ENCODE peak calls at places on chromosomes 3 and 15, in nine cellular contexts. H is NCI-H2081; F is CD4-positive, CD25-positive, alpha-beta regulatory T cell; Y is BJ; N is activated CD4-positive, alpha-beta T cell treated with anti-CD3 and anti-CD28 coated beads, Interleukin-2, amount 10 ng/mL, durations not matched to agents 7 days and 5 days; V is mucosa of gallbladder; Z is fibroblast of lung; R is AG10803; C is AG09309. X is an unnamed sample.

GRCh38 chr3:122784436-122784835 is 9.2 kb downstream of the HSPBAP1 start:
- DNase-seq in N (no peak), H (no peak), Y (no peak), V (no peak), C (no peak), Z (peak; percentile 72), F (no peak), R (peak; percentile 48), X (no peak)

GRCh38 chr3:55615694-55616310 is 128.7 kb upstream of the WNT5A start:
- DNase-seq in V (no peak), Z (no peak), Y (no peak), F (no peak), R (peak; percentile 38), H (no peak), C (no peak), N (no peak), X (no peak)

GRCh38 chr15:48086582-48086981 is 34.2 kb upstream of the SLC24A5 start:
- DNase-seq in C (no peak), F (no peak), R (peak; percentile 42), Z (peak; percentile 85), V (no peak), N (no peak), Y (no peak), H (no peak), X (no peak)

GRCh38 chr15:59622289-59622688 is 10.7 kb downstream of the GCNT3 start:
- DNase-seq in N (peak; percentile 54), F (peak; percentile 59), Y (no peak), C (no peak), Z (peak; percentile 43), H (no peak), V (peak; percentile 44), R (no peak), X (no peak)

GRCh38 chr3:23865595-23866396 is 51.0 kb downstream of the NKIRAS1 start:
- DNase-seq in N (no peak), Y (no peak), F (no peak), V (no peak), H (no peak), Z (peak; percentile 23), C (no peak), R (no peak), X (no peak)

GRCh38 chr3:157530637-157531300 is 27.6 kb upstream of the VEPH1 start:
- DNase-seq in V (no peak), N (no peak), Y (no peak), R (peak; percentile 33), Z (peak; percentile 80), C (no peak), H (no peak), F (no peak), X (no peak)

GRCh38 chr3:48716508-48716981 is 476 bp downstream of the IP6K2 start:
- DNase-seq in N (peak; percentile 45), H (peak; percentile 19), Y (no peak), Z (peak; percentile 4), V (no peak), C (no peak), F (peak; percentile 56), R (no peak), X (no peak)

GRCh38 chr3:41600616-41601015 is 361.3 kb downstream of the ULK4 start:
- DNase-seq in R (peak; percentile 60), Z (peak; percentile 8), C (no peak), Y (no peak), H (no peak), V (no peak), N (no peak), F (no peak), X (no peak)

GRCh38 chr3:195597848-195598247 is 14.1 kb upstream of the APOD start:
- DNase-seq in R (no peak), Y (no peak), C (no peak), N (no peak), Z (no peak), F (no peak), H (no peak), V (no peak), X (no peak)

GRCh38 chr3:194782767-194783404 is 97.2 kb downstream of the FAM43A start:
- DNase-seq in C (peak; percentile 53), R (peak; percentile 21), N (no peak), F (no peak), V (no peak), H (peak; percentile 19), Z (peak; percentile 75), Y (peak; percentile 69), X (peak; percentile 60)

GRCh38 chr3:104291437-104291851 is 1075.3 kb upstream of the ALCAM start:
- DNase-seq in R (peak; percentile 11), Y (no peak), H (no peak), C (no peak), F (peak; percentile 1), N (no peak), Z (peak; percentile 3), V (no peak), X (no peak)

GRCh38 chr15:51708013-51708412 is 26.7 kb downstream of the SCG3 start:
- DNase-seq in F (no peak), Y (no peak), V (no peak), Z (no peak), R (peak; percentile 13), H (peak; percentile 89), N (no peak), C (no peak), X (peak; percentile 77)

GRCh38 chr3:11507719-11508118 is 136.0 kb downstream of the VGLL4 start:
- DNase-seq in F (no peak), R (no peak), N (no peak), Y (no peak), Z (no peak), C (no peak), H (no peak), V (no peak), X (no peak)

GRCh38 chr15:68340711-68341671 is 63.4 kb downstream of the FEM1B start:
- DNase-seq in R (no peak), F (no peak), H (no peak), Z (peak; percentile 29), C (no peak), V (no peak), Y (no peak), N (no peak), X (no peak)

X was measured in DMS153.